ENCODE peak calls at places on chromosomes 6 and 20, in ten cellular contexts. One of them, this sample, is unnamed. For H3K4me1, the result is how much of the 10 kb centered on the place peaks cover.

GRCh38 chr6:38603966-38604365 is 35.8 kb downstream of the BTBD9 start:
- DNase-seq in mesendoderm: peak
- DNase-seq in HCT116: no peak
- DNase-seq in stomach: no peak
- DNase-seq in GM23338: no peak
- DNase-seq in mucosa of descending colon: no peak
- DNase-seq in body of pancreas: no peak
- DNase-seq in adrenal gland: no peak
- DNase-seq in BE2C: no peak
- DNase-seq in IMR-90: peak
- DNase-seq in this sample: no peak

GRCh38 chr6:126620747-126621146 is 280.8 kb downstream of the CENPW start:
- DNase-seq in mucosa of descending colon: no peak
- DNase-seq in body of pancreas: no peak
- DNase-seq in BE2C: no peak
- DNase-seq in adrenal gland: no peak
- DNase-seq in mesendoderm: no peak
- DNase-seq in HCT116: no peak
- DNase-seq in stomach: no peak
- DNase-seq in IMR-90: no peak
- DNase-seq in GM23338: no peak
- DNase-seq in this sample: no peak

GRCh38 chr20:25044660-25045342 is 13.1 kb downstream of the ACSS1 start:
- DNase-seq in mucosa of descending colon: peak
- DNase-seq in stomach: no peak
- DNase-seq in HCT116: no peak
- DNase-seq in adrenal gland: no peak
- DNase-seq in mesendoderm: no peak
- DNase-seq in GM23338: no peak
- DNase-seq in IMR-90: no peak
- DNase-seq in body of pancreas: peak
- DNase-seq in BE2C: no peak
- DNase-seq in this sample: no peak

GRCh38 chr6:166008441-166009369 is 158.9 kb downstream of the TBXT start:
- DNase-seq in mesendoderm: peak
- DNase-seq in body of pancreas: peak
- DNase-seq in adrenal gland: peak
- DNase-seq in HCT116: no peak
- DNase-seq in BE2C: peak
- DNase-seq in stomach: no peak
- DNase-seq in GM23338: peak
- DNase-seq in mucosa of descending colon: no peak
- DNase-seq in IMR-90: peak
- DNase-seq in this sample: no peak

GRCh38 chr6:16742116-16742515 is 19.1 kb downstream of the ATXN1 start:
- DNase-seq in mucosa of descending colon: no peak
- DNase-seq in IMR-90: no peak
- DNase-seq in body of pancreas: no peak
- DNase-seq in HCT116: no peak
- DNase-seq in adrenal gland: no peak
- DNase-seq in stomach: no peak
- DNase-seq in BE2C: no peak
- DNase-seq in mesendoderm: no peak
- DNase-seq in GM23338: no peak
- DNase-seq in this sample: no peak

GRCh38 chr6:34563513-34563870 is 7.4 kb upstream of the SPDEF start:
- DNase-seq in BE2C: no peak
- DNase-seq in mesendoderm: peak
- DNase-seq in body of pancreas: no peak
- DNase-seq in HCT116: no peak
- DNase-seq in mucosa of descending colon: no peak
- DNase-seq in IMR-90: no peak
- DNase-seq in GM23338: no peak
- DNase-seq in stomach: peak
- DNase-seq in adrenal gland: no peak
- DNase-seq in this sample: no peak

GRCh38 chr6:144955853-144956252 is 670.7 kb downstream of the UTRN start:
- DNase-seq in mesendoderm: peak
- DNase-seq in adrenal gland: no peak
- DNase-seq in stomach: no peak
- DNase-seq in mucosa of descending colon: no peak
- DNase-seq in GM23338: no peak
- DNase-seq in IMR-90: peak
- DNase-seq in body of pancreas: no peak
- DNase-seq in BE2C: no peak
- DNase-seq in HCT116: no peak
- DNase-seq in this sample: no peak

GRCh38 chr20:60491261-60491660 is 533.0 kb downstream of the CDH26 start:
- DNase-seq in IMR-90: no peak
- DNase-seq in mesendoderm: no peak
- DNase-seq in body of pancreas: no peak
- DNase-seq in HCT116: no peak
- DNase-seq in GM23338: no peak
- DNase-seq in stomach: no peak
- DNase-seq in BE2C: no peak
- DNase-seq in adrenal gland: no peak
- DNase-seq in mucosa of descending colon: no peak
- DNase-seq in this sample: no peak

GRCh38 chr6:29589423-29590048 is 4.6 kb downstream of the OR2H2 start:
- DNase-seq in HCT116: peak
- DNase-seq in mucosa of descending colon: no peak
- DNase-seq in mesendoderm: peak
- DNase-seq in stomach: peak
- DNase-seq in body of pancreas: peak
- DNase-seq in BE2C: peak
- DNase-seq in GM23338: peak
- DNase-seq in IMR-90: peak
- DNase-seq in adrenal gland: peak
- DNase-seq in this sample: peak

GRCh38 chr6:50030777-50031562 is 9.2 kb upstream of the DEFB110 start:
- DNase-seq in BE2C: peak
- DNase-seq in mesendoderm: peak
- DNase-seq in stomach: no peak
- DNase-seq in mucosa of descending colon: no peak
- DNase-seq in body of pancreas: no peak
- DNase-seq in IMR-90: peak
- DNase-seq in GM23338: peak
- DNase-seq in adrenal gland: no peak
- DNase-seq in HCT116: peak
- DNase-seq in this sample: no peak

GRCh38 chr20:2817341-2817726 is 1.2 kb downstream of the TMEM239 start:
- DNase-seq in HCT116: no peak
- DNase-seq in body of pancreas: no peak
- DNase-seq in adrenal gland: peak
- DNase-seq in IMR-90: no peak
- DNase-seq in BE2C: no peak
- DNase-seq in mesendoderm: no peak
- DNase-seq in mucosa of descending colon: no peak
- DNase-seq in stomach: no peak
- DNase-seq in GM23338: no peak
- DNase-seq in this sample: no peak

GRCh38 chr20:59701236-59701635 is 96.9 kb downstream of the PHACTR3 start:
- DNase-seq in mesendoderm: no peak
- DNase-seq in BE2C: no peak
- DNase-seq in HCT116: no peak
- DNase-seq in mucosa of descending colon: no peak
- DNase-seq in adrenal gland: no peak
- DNase-seq in stomach: no peak
- DNase-seq in body of pancreas: no peak
- DNase-seq in IMR-90: no peak
- DNase-seq in GM23338: no peak
- DNase-seq in this sample: no peak

GRCh38 chr6:18395851-18396187 is 8.7 kb downstream of the RNF144B start:
- DNase-seq in BE2C: no peak
- DNase-seq in mesendoderm: no peak
- DNase-seq in body of pancreas: no peak
- DNase-seq in GM23338: no peak
- DNase-seq in HCT116: no peak
- DNase-seq in IMR-90: peak
- DNase-seq in stomach: no peak
- DNase-seq in mucosa of descending colon: no peak
- DNase-seq in adrenal gland: no peak
- DNase-seq in this sample: no peak

DNA sequence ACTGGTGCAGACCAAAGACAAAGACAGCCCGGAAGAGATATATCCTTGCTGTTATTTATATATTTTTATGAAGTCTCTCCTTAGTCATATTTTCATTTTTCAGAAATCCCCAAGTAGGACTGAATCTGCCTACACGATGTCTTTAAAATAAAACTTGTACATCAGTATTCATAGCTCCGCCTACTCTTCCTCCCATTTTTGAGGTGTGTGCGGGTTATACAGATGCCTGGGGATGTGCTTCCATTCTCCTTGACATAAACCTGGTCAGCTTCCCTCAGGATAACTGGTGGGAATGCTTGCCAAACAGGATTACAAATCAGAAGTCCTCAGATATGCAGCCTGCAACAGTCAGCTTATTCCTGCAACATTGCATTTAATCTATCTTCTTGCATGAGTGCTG is 264.2 kb downstream of the PHACTR1 start:
- DNase-seq in IMR-90: no peak
- DNase-seq in adrenal gland: no peak
- DNase-seq in mucosa of descending colon: no peak
- DNase-seq in BE2C: no peak
- DNase-seq in stomach: no peak
- DNase-seq in HCT116: no peak
- DNase-seq in mesendoderm: no peak
- DNase-seq in GM23338: no peak
- DNase-seq in body of pancreas: no peak
- DNase-seq in this sample: no peak
- H3K4me3 ChIP-seq in IMR-90: no peak
- H3K4me3 ChIP-seq in adrenal gland: no peak
- H3K4me3 ChIP-seq in mucosa of descending colon: no peak
- H3K4me3 ChIP-seq in BE2C: no peak
- H3K4me3 ChIP-seq in stomach: no peak
- H3K4me3 ChIP-seq in HCT116: no peak
- H3K4me3 ChIP-seq in mesendoderm: no peak
- H3K4me3 ChIP-seq in GM23338: no peak
- H3K4me3 ChIP-seq in body of pancreas: no peak
- H3K4me3 ChIP-seq in this sample: no peak

GRCh38 chr6:156885562-156885961 is 108.4 kb downstream of the ARID1B start:
- DNase-seq in body of pancreas: no peak
- DNase-seq in mucosa of descending colon: no peak
- DNase-seq in adrenal gland: no peak
- DNase-seq in GM23338: no peak
- DNase-seq in mesendoderm: no peak
- DNase-seq in HCT116: no peak
- DNase-seq in IMR-90: no peak
- DNase-seq in stomach: no peak
- DNase-seq in BE2C: no peak
- DNase-seq in this sample: no peak
- H3K4me1 ChIP-seq in body of pancreas: under half
- H3K4me1 ChIP-seq in mucosa of descending colon: under half
- H3K4me1 ChIP-seq in adrenal gland: under half
- H3K4me1 ChIP-seq in GM23338: half or more
- H3K4me1 ChIP-seq in mesendoderm: under half
- H3K4me1 ChIP-seq in HCT116: under half
- H3K4me1 ChIP-seq in IMR-90: under half
- H3K4me1 ChIP-seq in stomach: half or more
- H3K4me1 ChIP-seq in BE2C: under half
- H3K4me1 ChIP-seq in this sample: under half

DNA sequence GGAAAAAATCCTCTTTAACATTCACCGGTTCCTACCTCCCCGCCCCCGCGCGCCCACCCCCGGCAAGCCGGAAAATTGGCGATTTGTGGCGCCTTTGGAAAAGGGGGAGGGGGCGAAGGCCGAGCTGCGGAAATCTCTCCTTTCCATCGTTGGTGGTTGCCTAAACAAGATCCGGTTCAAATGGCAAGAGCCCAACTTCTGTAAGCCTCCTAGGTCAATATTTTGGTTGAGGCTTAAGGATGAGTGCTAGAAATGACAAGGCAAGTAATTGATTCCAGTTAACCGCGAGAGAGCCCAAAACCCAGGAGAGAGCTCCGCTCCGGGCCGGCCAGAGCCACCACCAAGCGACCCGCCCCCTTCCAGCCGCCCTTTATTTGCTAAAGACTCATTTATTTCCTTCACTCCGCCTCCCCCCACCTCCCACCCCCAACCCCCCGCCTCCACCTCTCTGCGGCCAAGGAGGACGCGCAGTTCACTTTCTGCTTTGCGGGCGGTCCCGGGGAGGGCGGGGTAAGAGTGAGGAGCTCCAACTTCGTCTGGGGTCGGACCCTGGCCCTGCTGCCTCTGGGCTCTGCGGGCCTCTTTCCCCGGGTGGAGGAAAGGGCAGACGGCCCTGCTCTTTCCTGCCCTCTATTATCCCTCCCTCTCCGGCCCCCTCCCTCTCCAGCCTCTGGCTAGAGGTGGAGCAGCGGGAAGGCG is 838 bp upstream of the NKX2-2 start:
- DNase-seq in GM23338: peak
- DNase-seq in mucosa of descending colon: no peak
- DNase-seq in body of pancreas: peak
- DNase-seq in stomach: no peak
- DNase-seq in BE2C: no peak
- DNase-seq in adrenal gland: no peak
- DNase-seq in IMR-90: no peak
- DNase-seq in HCT116: no peak
- DNase-seq in mesendoderm: peak
- DNase-seq in this sample: no peak
- H3K4me3 ChIP-seq in GM23338: peak
- H3K4me3 ChIP-seq in mucosa of descending colon: no peak
- H3K4me3 ChIP-seq in body of pancreas: no peak
- H3K4me3 ChIP-seq in stomach: peak
- H3K4me3 ChIP-seq in BE2C: no peak
- H3K4me3 ChIP-seq in adrenal gland: no peak
- H3K4me3 ChIP-seq in IMR-90: no peak
- H3K4me3 ChIP-seq in HCT116: no peak
- H3K4me3 ChIP-seq in mesendoderm: no peak
- H3K4me3 ChIP-seq in this sample: no peak

DNA sequence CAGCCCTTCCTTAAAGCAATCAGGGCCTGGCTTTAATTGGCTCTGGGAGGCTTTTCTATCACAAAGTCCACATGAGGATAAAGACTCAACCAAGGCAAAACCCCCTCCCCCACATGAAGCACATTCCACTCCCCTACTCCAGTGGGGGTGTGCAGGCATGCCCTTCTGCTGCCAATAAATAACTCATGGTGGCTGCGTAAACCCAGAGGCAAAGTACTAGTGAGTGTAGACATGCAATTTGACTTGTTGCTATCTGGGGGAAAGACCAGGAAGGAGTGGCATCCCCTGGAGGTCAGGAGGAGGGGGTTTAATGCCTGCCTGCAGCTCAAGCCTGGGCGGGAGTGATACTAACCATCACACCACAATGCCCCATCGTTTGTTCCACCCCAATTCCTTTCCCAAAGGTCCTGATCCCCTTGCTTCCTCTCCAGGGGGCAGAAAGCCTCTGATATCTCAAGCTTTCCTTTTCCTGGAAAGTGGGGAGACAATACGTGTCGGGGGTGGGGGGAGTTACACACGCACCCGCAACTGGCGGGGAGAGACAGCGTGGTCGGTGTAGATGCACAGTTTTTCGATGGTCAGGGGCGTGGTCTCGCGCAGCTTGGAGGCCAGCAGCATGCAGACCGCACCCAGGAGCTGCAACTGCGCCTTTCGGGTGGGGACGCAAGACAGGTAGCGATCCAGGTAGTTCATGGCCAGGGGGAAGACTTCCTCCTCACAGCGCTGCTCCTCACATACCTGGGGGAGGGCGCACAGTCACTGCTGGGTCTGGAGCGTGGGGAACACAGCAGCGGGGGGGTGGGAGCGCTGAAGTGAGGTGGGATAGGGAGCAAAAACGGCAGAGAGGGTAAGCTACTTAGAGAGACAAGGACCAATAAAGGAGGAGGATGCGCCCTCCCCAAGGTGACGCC is 1.5 kb downstream of the CCND3 start:
- DNase-seq in adrenal gland: no peak
- DNase-seq in body of pancreas: no peak
- DNase-seq in BE2C: no peak
- DNase-seq in stomach: peak
- DNase-seq in mucosa of descending colon: peak
- DNase-seq in HCT116: no peak
- DNase-seq in IMR-90: peak
- DNase-seq in mesendoderm: peak
- DNase-seq in GM23338: peak
- DNase-seq in this sample: peak
- H3K4me1 ChIP-seq in adrenal gland: half or more
- H3K4me1 ChIP-seq in body of pancreas: under half
- H3K4me1 ChIP-seq in BE2C: under half
- H3K4me1 ChIP-seq in stomach: half or more
- H3K4me1 ChIP-seq in mucosa of descending colon: under half
- H3K4me1 ChIP-seq in HCT116: under half
- H3K4me1 ChIP-seq in IMR-90: under half
- H3K4me1 ChIP-seq in mesendoderm: under half
- H3K4me1 ChIP-seq in GM23338: under half
- H3K4me1 ChIP-seq in this sample: under half